ENCODE peak calls at places on chromosomes 13 and 19, in six cellular contexts. N is CD4-positive, alpha-beta T cell; G is activated gamma-delta T cell treated with anti-CD3 and anti-CD28 coated beads, Interleukin-2, amount 50 U/mL, for 16 hours; L is nephron progenitor cell; J is G401; V is heart right ventricle. U is an unnamed sample.

GRCh38 chr19:7373862-7374261 is 25.1 kb downstream of the ARHGEF18 start:
- DNase-seq in N (no peak), G (no peak), L (no peak), J (no peak), V (no peak), U (no peak)

GRCh38 chr13:91540157-91540736 is 141.8 kb downstream of the GPC5 start:
- DNase-seq in N (no peak), G (no peak), L (no peak), J (no peak), V (no peak), U (no peak)

GRCh38 chr19:33199441-33200265 is 5.5 kb downstream of the LRP3 start:
- DNase-seq in N (no peak), G (no peak), L (no peak), J (no peak), V (no peak), U (no peak)

GRCh38 chr13:29573190-29573589 is 22.3 kb downstream of the SLC7A1 start:
- DNase-seq in N (no peak), G (no peak), L (no peak), J (no peak), V (no peak), U (no peak)

GRCh38 chr19:13056052-13056660 is 46.5 kb downstream of the LYL1 start:
- DNase-seq in N (no peak), G (no peak), L (no peak), J (peak), V (peak), U (peak)

GRCh38 chr13:75760182-75760981 is 124.3 kb downstream of the LMO7 start:
- DNase-seq in N (no peak), G (no peak), L (no peak), J (no peak), V (no peak), U (no peak)

GRCh38 chr13:77028202-77028601 is 1.2 kb upstream of the FBXL3 start:
- DNase-seq in N (no peak), G (no peak), L (no peak), J (no peak), V (no peak), U (no peak)

GRCh38 chr13:101397742-101398141 is 18.6 kb downstream of the NALCN start:
- DNase-seq in N (no peak), G (no peak), L (peak), J (no peak), V (no peak), U (no peak)

GRCh38 chr13:40667622-40667978 is 1.2 kb upstream of the FOXO1 start:
- DNase-seq in N (no peak), G (no peak), L (peak), J (no peak), V (peak), U (no peak)

GRCh38 chr13:71699342-71699741 is 167.7 kb downstream of the DACH1 start:
- DNase-seq in N (no peak), G (no peak), L (no peak), J (no peak), V (no peak), U (no peak)

GRCh38 chr19:42412661-42413076 is 14.5 kb downstream of the LIPE start:
- DNase-seq in N (no peak), G (no peak), L (no peak), J (no peak), V (peak), U (no peak)

GRCh38 chr13:40235160-40235796 is 431.2 kb downstream of the FOXO1 start:
- DNase-seq in N (no peak), G (no peak), L (no peak), J (no peak), V (no peak), U (no peak)

GRCh38 chr13:39023761-39024160 is 14.1 kb downstream of the PROSER1 start:
- DNase-seq in N (no peak), G (no peak), L (no peak), J (no peak), V (no peak), U (no peak)

U was measured in cerebellar cortex.